ENCODE peak calls at places on chromosomes 3 and 15, in six cellular contexts. I is H54, T is Peyer's patch, U is ovary, K is sigmoid colon, R is HCT116. W is an unnamed sample.

GRCh38 chr3:150917941-150918340 is 12.7 kb upstream of the MINDY4B start:
- DNase-seq in I (no peak), T (no peak), U (no peak), K (no peak), R (no peak), W (no peak)

GRCh38 chr15:82648257-82649103 is 1.3 kb upstream of the CPEB1 start:
- DNase-seq in I (no peak), T (no peak), U (peak; percentile 18), K (no peak), R (no peak), W (no peak)

GRCh38 chr15:29677871-29678431 is 144.3 kb downstream of the TJP1 start:
- DNase-seq in I (no peak), T (no peak), U (no peak), K (no peak), R (no peak), W (no peak)

GRCh38 chr3:124887177-124887995 is at the start of gene ITGB5:
- DNase-seq in I (peak; percentile 60), T (no peak), U (peak; percentile 72), K (peak; percentile 93), R (peak; percentile 29), W (peak; percentile 63)

GRCh38 chr3:83003917-83004316 is 1242.5 kb upstream of the GBE1 start:
- DNase-seq in I (no peak), T (no peak), U (no peak), K (no peak), R (no peak), W (no peak)

GRCh38 chr15:99452728-99453643 is 112.8 kb upstream of the MEF2A start:
- DNase-seq in I (no peak), T (peak; percentile 88), U (no peak), K (peak; percentile 91), R (no peak), W (peak; percentile 18)

GRCh38 chr3:24500806-24501205 is 6.2 kb upstream of the THRB start:
- DNase-seq in I (no peak), T (no peak), U (no peak), K (no peak), R (no peak), W (no peak)

GRCh38 chr3:12158387-12159226 is at the start of gene TIMP4:
- DNase-seq in I (peak; percentile 76), T (no peak), U (peak; percentile 24), K (peak; percentile 77), R (no peak), W (peak; percentile 28)

GRCh38 chr15:29815705-29816042 is 6.6 kb downstream of the TJP1 start:
- DNase-seq in I (no peak), T (no peak), U (no peak), K (no peak), R (no peak), W (no peak)

GRCh38 chr3:63387568-63387967 is 109.5 kb downstream of the SYNPR start:
- DNase-seq in I (no peak), T (no peak), U (no peak), K (no peak), R (no peak), W (no peak)

GRCh38 chr3:109188726-109189125 is 52.2 kb downstream of the C3orf85 start:
- DNase-seq in I (no peak), T (no peak), U (no peak), K (no peak), R (no peak), W (no peak)

GRCh38 chr3:106088270-106088669 is 219.5 kb upstream of the CBLB start:
- DNase-seq in I (no peak), T (no peak), U (no peak), K (no peak), R (no peak), W (peak; percentile 24)

GRCh38 chr3:59052803-59053411 is 3.1 kb upstream of the CFAP20DC start:
- DNase-seq in I (no peak), T (no peak), U (no peak), K (no peak), R (peak; percentile 27), W (peak; percentile 47)

GRCh38 chr3:15102256-15102655 is 3.3 kb upstream of the RBSN start:
- DNase-seq in I (peak; percentile 32), T (no peak), U (no peak), K (peak; percentile 95), R (no peak), W (no peak)
- TF ChIP-seq POLR2A in I (no peak), T (no peak), U (no peak), K (no peak), R (no peak), W (no peak)

GRCh38 chr15:92904832-92905640 is 4.9 kb downstream of the CHD2 start:
- DNase-seq in I (no peak), T (no peak), U (no peak), K (no peak), R (no peak), W (no peak)

GRCh38 chr15:92903588-92903955 is 3.4 kb downstream of the CHD2 start:
- DNase-seq in I (no peak), T (no peak), U (no peak), K (no peak), R (no peak), W (no peak)

GRCh38 chr15:92906038-92906437 is 5.9 kb downstream of the CHD2 start:
- DNase-seq in I (no peak), T (no peak), U (no peak), K (no peak), R (no peak), W (no peak)

GRCh38 chr15:92902723-92903587 is 2.8 kb downstream of the CHD2 start:
- DNase-seq in I (no peak), T (no peak), U (no peak), K (no peak), R (no peak), W (no peak)

GRCh38 chr15:92903956-92904831 is 4.1 kb downstream of the CHD2 start:
- DNase-seq in I (peak; percentile 46), T (peak; percentile 99), U (peak; percentile 99), K (peak; percentile 100), R (peak; percentile 96), W (peak; percentile 98)
- TF ChIP-seq POLR2A in I (peak; percentile 62), T (peak; percentile 95), U (peak; percentile 84), K (peak; percentile 95), R (peak; percentile 37), W (peak; percentile 98)

DNA sequence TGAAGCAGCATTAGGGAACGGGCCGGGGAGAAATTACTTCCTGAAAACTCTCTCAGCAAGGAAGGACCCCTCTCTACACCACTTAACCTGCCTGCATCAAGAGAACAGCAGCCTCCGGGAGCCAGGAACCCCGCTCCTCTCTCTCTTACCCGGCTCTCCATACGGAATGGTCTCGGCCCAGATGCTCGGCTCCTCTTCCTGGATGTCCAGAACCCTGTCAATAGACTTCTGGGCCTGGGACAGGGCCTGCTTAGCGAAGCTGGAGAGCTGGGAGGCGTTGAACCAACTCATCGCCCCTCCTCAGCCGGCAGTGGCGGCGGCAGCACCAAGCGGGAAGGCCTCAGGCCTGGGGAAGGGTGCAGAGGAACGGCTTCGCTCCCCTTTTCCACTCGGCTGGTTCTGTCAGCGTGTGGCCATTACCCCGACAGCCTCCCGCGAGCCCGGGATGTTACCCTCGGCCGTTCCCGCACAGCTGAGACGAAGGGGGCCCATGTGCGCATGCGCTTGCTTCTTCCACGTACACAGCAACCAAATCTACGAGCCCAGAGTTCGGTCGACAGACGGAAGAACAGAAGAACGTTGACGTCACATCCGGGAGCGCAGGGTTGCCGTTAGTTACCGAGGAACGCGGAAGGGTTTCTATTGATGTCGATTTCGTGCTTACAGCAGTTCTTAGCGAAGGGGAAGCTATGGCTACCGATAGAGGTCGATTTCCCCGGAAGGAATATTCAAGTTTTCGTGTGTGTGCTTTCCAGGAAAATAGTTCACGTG is at the start of gene TMF1:
- DNase-seq in I (peak; percentile 82), T (peak; percentile 98), U (peak; percentile 96), K (peak; percentile 99), R (peak; percentile 98), W (peak; percentile 99)
- TF ChIP-seq POLR2A in I (peak; percentile 89), T (peak; percentile 90), U (peak; percentile 71), K (peak; percentile 79), R (no peak), W (peak; percentile 90)

GRCh38 chr15:60391722-60392340 is 6.0 kb downstream of the ANXA2 start:
- DNase-seq in I (no peak), T (no peak), U (no peak), K (no peak), R (no peak), W (no peak)
- TF ChIP-seq POLR2A in I (no peak), T (no peak), U (no peak), K (no peak), R (no peak), W (no peak)

GRCh38 chr3:149812606-149813366 is at the start of gene RNF13:
- DNase-seq in I (peak; percentile 62), T (peak; percentile 97), U (peak; percentile 97), K (peak; percentile 99), R (peak; percentile 87), W (peak; percentile 94)
- TF ChIP-seq POLR2A in I (peak; percentile 57), T (peak; percentile 86), U (peak; percentile 55), K (peak; percentile 61), R (peak; percentile 95), W (peak; percentile 82)

GRCh38 chr3:65979152-65979551 is 59.6 kb downstream of the MAGI1 start:
- DNase-seq in I (no peak), T (no peak), U (no peak), K (no peak), R (no peak), W (peak; percentile 80)
- TF ChIP-seq POLR2A in I (no peak), T (no peak), U (no peak), K (no peak), R (no peak), W (no peak)

DNA sequence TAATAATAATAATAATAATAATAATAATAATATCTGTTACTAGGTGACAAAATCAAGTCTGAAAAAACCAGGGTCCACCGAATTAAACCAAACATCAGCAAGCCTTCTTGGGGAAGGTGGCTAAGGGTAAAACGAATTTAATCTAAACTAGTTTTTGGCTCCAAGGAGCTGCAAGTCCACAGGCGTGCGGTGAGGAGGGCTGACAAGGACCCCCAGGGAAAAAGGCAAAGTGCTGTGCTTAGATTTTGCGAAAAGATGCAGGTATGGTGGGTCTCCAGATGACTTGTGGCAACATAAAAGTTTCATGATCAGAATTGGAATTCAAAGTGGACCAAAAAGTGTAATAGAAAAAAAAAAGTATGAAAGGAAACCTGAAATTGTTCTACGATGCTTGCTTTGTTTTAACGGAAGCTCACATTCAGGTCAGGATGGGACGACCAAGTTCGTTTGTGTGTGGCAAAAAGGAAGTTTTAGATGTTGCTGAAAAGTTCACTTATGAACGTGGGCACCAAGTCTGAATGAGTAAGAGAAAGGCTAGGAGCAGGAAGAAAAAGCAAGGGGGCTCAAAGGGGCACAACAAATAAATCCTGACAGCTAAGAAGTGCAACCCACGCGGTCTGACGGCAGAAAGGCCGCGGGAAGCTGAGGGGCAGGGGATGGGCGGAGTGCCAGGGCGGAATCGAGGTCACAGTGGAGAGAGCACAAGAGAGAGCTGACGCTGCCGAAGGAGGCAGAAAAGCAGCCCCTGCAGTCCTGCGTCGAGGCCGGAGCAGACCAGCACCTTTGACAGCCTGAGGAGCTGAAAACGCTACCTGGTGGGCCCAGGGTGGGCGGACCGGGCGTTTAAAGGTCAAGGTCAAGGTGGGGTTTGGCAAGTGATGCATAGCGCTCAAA is 1.1 kb downstream of the WDR82 start:
- DNase-seq in I (peak; percentile 64), T (peak; percentile 79), U (peak; percentile 81), K (peak; percentile 90), R (no peak), W (peak; percentile 58)
- TF ChIP-seq POLR2A in I (peak; percentile 54), T (peak; percentile 46), U (peak; percentile 25), K (peak; percentile 43), R (peak; percentile 5), W (peak; percentile 58)